ENCODE peak calls at places on chromosomes 13 and 19, in four cellular contexts. O, D, R and Z are unnamed samples.

GRCh38 chr13:35343417-35343816 is 133.1 kb downstream of the MAB21L1 start:
- DNase-seq in D (no peak), O (no peak), R (no peak), Z (no peak)

GRCh38 chr13:101399365-101399764 is 16.9 kb downstream of the NALCN start:
- DNase-seq in O (no peak), R (peak), D (no peak), Z (no peak)

GRCh38 chr13:40096357-40096911 is 441.0 kb downstream of the COG6 start:
- DNase-seq in R (no peak), D (no peak), O (no peak), Z (no peak)

GRCh38 chr19:5990289-5990797 is 12.4 kb upstream of the RANBP3 start:
- DNase-seq in D (no peak), O (peak), R (no peak), Z (peak)

GRCh38 chr13:99572921-99573320 is 71.6 kb downstream of the TM9SF2 start:
- DNase-seq in D (no peak), R (no peak), O (no peak), Z (no peak)

GRCh38 chr19:3443840-3444694 is 36.3 kb downstream of the SMIM24 start:
- DNase-seq in O (peak), R (peak), D (no peak), Z (peak)

GRCh38 chr13:95603887-95604533 is 40.5 kb downstream of the DZIP1 start:
- DNase-seq in D (no peak), O (no peak), R (no peak), Z (no peak)

GRCh38 chr19:6216996-6217751 is 62.6 kb downstream of the MLLT1 start:
- DNase-seq in O (peak), R (peak), D (peak), Z (no peak)

GRCh38 chr13:97328222-97328790 is 105.7 kb upstream of the RAP2A start:
- DNase-seq in O (peak), D (peak), R (peak), Z (peak)

GRCh38 chr19:46211201-46211881 is 18.2 kb upstream of the IGFL1 start:
- DNase-seq in O (peak), R (no peak), D (peak), Z (peak)

GRCh38 chr13:30809787-30810186 is 74.4 kb downstream of the ALOX5AP start:
- DNase-seq in O (no peak), D (no peak), R (no peak), Z (no peak)

GRCh38 chr19:46717716-46718143 is 816 bp upstream of the PRKD2 start:
- DNase-seq in O (no peak), R (no peak), D (no peak), Z (no peak)

GRCh38 chr13:40189885-40190655 is 476.4 kb downstream of the FOXO1 start:
- DNase-seq in O (peak), R (no peak), D (no peak), Z (no peak)

GRCh38 chr13:46389457-46389856 is 2.4 kb upstream of the RUBCNL start:
- DNase-seq in D (no peak), R (no peak), O (no peak), Z (no peak)

GRCh38 chr13:39684531-39685137 is 29.2 kb downstream of the COG6 start:
- DNase-seq in O (peak), D (no peak), R (peak), Z (no peak)

GRCh38 chr19:23377276-23377675 is 18.0 kb downstream of the ZNF91 start:
- DNase-seq in R (no peak), O (no peak), D (no peak), Z (no peak)

GRCh38 chr19:6392219-6393073 is 518 bp downstream of the GTF2F1 start:
- DNase-seq in D (no peak), R (no peak), O (no peak), Z (no peak)

GRCh38 chr13:51559916-51560315 is 24.3 kb upstream of the WDFY2 start:
- DNase-seq in D (no peak), R (no peak), O (no peak), Z (no peak)

GRCh38 chr13:39025433-39025839 is 12.5 kb downstream of the PROSER1 start:
- DNase-seq in R (no peak), D (no peak), O (no peak), Z (no peak)

GRCh38 chr19:3603121-3603841 is 3.4 kb downstream of the TBXA2R start:
- DNase-seq in O (no peak), D (no peak), R (no peak), Z (no peak)

GRCh38 chr13:28468520-28468915 is 26.4 kb downstream of the FLT1 start:
- DNase-seq in O (no peak), D (no peak), R (no peak), Z (no peak)

GRCh38 chr19:6138066-6138465 is 2.6 kb downstream of the ACSBG2 start:
- DNase-seq in O (no peak), R (no peak), D (no peak), Z (no peak)

GRCh38 chr13:51793570-51794273 is 10.2 kb downstream of the DHRS12 start:
- DNase-seq in O (peak), D (no peak), R (peak), Z (no peak)

GRCh38 chr19:42369433-42370067 is 20.5 kb downstream of the CNFN start:
- DNase-seq in O (no peak), R (no peak), D (no peak), Z (no peak)

GRCh38 chr19:27795369-27795768 is 1417.6 kb downstream of the UQCRFS1 start:
- DNase-seq in R (no peak), O (no peak), D (no peak), Z (no peak)

GRCh38 chr13:95139186-95139585 is 162.1 kb downstream of the ABCC4 start:
- DNase-seq in O (no peak), R (no peak), D (no peak), Z (no peak)

GRCh38 chr13:29782798-29783197 is 67.6 kb downstream of the UBL3 start:
- DNase-seq in D (no peak), R (no peak), O (no peak), Z (no peak)

GRCh38 chr13:30679483-30680330 is 55.6 kb upstream of the ALOX5AP start:
- DNase-seq in R (peak), O (peak), D (no peak), Z (peak)

GRCh38 chr13:51799261-51799660 is 4.7 kb downstream of the DHRS12 start:
- DNase-seq in R (no peak), O (no peak), D (no peak), Z (no peak)

GRCh38 chr13:100210966-100211710 is 122.2 kb downstream of the PCCA start:
- DNase-seq in D (no peak), O (no peak), R (peak), Z (no peak)

GRCh38 chr13:23268441-23268840 is 87.7 kb downstream of the SGCG start:
- DNase-seq in R (no peak), O (no peak), D (no peak), Z (no peak)

GRCh38 chr19:33603377-33603776 is 18.4 kb upstream of the CHST8 start:
- DNase-seq in D (no peak), O (no peak), R (no peak), Z (no peak)

GRCh38 chr19:51786651-51787494 is 8.1 kb upstream of the FPR3 start:
- DNase-seq in R (no peak), O (no peak), D (no peak), Z (no peak)

GRCh38 chr13:31797154-31797775 is 57.9 kb downstream of the RXFP2 start:
- DNase-seq in O (peak), R (peak), D (no peak), Z (no peak)

GRCh38 chr13:41428155-41428554 is 29.2 kb upstream of the RGCC start:
- DNase-seq in D (no peak), O (peak), R (no peak), Z (peak)

DNA sequence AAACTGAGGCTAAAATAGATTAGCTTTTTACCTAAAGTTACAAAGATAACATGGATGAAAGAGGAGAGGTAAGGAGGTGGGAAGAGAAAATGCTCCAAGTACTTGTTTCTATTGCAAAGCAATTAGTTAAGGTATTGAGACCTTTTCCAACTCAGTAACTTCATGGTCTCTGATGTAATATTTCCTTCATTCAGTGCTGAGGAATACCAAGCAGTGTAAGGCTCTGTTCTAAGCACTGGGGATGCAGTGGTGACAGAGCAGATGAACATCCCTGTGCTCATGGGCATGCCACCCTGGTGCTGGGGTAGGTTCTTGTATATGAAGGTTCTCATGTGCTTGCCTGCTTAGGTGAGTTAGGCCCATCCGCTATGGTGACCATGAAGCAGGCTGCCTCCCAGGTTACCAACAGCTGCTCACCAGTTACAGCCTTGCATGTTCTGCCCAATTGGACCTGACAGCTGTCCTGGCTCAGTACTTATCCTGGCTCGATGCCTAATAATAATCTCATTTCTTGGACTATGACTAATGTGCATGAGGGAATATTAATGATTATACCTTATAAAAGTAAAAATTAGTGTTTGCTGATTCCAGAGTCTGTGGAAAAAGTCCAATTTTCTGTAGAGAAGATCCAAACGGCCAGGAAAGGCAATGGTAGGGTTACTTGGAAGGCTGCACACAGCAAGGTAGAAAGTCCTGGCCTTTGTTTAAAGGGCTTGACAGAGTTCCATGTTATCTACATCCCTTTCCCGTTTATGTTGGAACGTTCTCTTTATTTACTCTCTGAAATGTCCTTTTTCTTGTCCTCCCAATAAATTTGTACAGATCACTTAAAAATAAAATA is 48.3 kb downstream of the LATS2 start:
- DNase-seq in O (no peak), R (no peak), D (no peak), Z (no peak)
- H3K4ac ChIP-seq in O (no peak), R (peak), D (no peak), Z (no peak)

GRCh38 chr19:31274964-31275319 is 74.3 kb downstream of the TSHZ3 start:
- DNase-seq in D (no peak), R (no peak), O (no peak), Z (no peak)

GRCh38 chr19:31277516-31277915 is 71.7 kb downstream of the TSHZ3 start:
- DNase-seq in D (no peak), R (no peak), O (no peak), Z (no peak)

GRCh38 chr19:31278555-31279435 is 70.4 kb downstream of the TSHZ3 start:
- DNase-seq in R (no peak), O (no peak), D (no peak), Z (no peak)

GRCh38 chr19:31274266-31274963 is 74.8 kb downstream of the TSHZ3 start:
- DNase-seq in R (no peak), D (no peak), O (no peak), Z (no peak)

GRCh38 chr19:31276831-31277230 is 72.4 kb downstream of the TSHZ3 start:
- DNase-seq in R (no peak), O (no peak), D (no peak), Z (no peak)
- H4K5ac ChIP-seq in R (no peak), O (no peak), D (no peak), Z (no peak)

GRCh38 chr19:53520547-53521372 is 17.2 kb upstream of the ZNF331 start:
- DNase-seq in O (peak), D (peak), R (peak), Z (peak)
- H3K4ac ChIP-seq in O (peak), D (no peak), R (peak), Z (no peak)

GRCh38 chr13:87810391-87810801 is 139.2 kb downstream of the SLITRK5 start:
- DNase-seq in D (peak), O (peak), R (no peak), Z (peak)
- H4K5ac ChIP-seq in D (no peak), O (no peak), R (no peak), Z (no peak)

DNA sequence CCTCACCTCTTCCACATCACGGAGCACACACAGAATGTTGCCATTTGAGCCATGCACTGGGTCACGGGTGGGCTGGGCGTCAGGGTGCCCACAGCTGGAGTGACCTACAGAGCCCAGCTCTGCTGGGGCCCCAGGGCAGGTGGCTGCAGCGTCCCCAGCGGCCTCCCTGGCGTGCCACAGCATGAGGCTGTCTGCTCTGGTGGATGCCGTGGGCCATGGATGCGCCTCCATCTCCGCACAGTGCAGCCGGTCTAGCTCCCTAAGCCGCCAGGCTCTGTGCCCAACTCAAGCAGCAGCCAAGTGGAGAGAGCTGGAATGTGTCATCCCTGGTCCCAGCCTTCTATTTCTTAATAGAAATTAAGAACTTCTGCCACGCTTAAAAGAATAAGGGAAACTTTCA is 59.1 kb downstream of the ATP11A start:
- DNase-seq in D (no peak), O (no peak), R (no peak), Z (no peak)
- H3K4ac ChIP-seq in D (no peak), O (no peak), R (no peak), Z (no peak)

DNA sequence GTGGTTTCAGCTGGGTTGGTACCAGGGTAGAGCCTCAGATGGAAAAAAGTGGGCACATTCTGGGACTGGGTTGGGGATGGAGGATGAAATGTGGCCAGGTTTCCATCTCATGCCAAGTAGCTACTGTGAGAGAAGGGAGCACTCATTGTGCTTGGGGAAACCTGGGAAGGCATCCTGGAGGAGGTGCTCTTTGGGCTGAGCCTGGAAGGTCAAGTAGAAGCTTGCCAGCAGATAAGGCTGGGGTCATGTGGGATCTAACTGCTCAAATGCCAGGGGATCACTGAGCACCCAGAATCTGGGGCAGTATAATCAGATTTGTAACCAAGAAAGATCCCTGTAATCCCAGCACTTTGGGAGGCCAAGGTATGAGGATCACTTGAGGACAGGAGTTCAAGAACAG is 9.0 kb upstream of the KCNN1 start:
- DNase-seq in O (no peak), D (no peak), R (no peak), Z (no peak)
- H4K5ac ChIP-seq in O (no peak), D (no peak), R (no peak), Z (no peak)

GRCh38 chr19:49415102-49415809 is 8.0 kb downstream of the PTH2 start:
- DNase-seq in R (no peak), D (no peak), O (no peak), Z (no peak)
- H3K4ac ChIP-seq in R (no peak), D (peak), O (no peak), Z (no peak)

DNA sequence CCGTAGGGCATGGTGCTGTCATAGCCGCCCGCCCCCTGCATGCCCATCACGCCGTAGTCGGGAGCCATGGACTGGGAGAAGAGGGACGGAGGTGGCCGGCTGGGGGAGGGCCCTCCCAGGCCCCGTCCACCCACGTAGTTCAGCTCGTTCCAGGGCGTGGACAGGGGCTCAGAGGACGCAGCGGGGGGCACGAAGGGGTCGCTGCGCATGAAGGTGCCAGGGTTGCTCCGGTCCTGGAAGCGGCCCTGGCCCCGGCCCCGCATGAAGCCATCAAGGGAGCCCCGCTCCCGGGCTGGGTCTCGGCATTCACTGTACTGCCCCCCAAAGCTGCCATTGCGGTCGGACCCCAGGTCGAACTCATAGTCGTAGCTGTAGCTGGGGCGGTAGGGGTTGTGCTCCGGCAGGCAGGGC is 6.7 kb downstream of the AKAP8 start:
- DNase-seq in D (no peak), R (no peak), O (no peak), Z (no peak)
- H4K5ac ChIP-seq in D (no peak), R (no peak), O (no peak), Z (no peak)

GRCh38 chr19:38658462-38659306 is 11.2 kb downstream of the ACTN4 start:
- DNase-seq in D (no peak), O (peak), R (peak), Z (no peak)
- H3K4ac ChIP-seq in D (no peak), O (peak), R (peak), Z (no peak)

GRCh38 chr13:48006396-48006795 is 5.3 kb upstream of the SUCLA2 start:
- DNase-seq in D (no peak), R (no peak), O (no peak), Z (no peak)

GRCh38 chr13:47999973-48000372 is 1.1 kb downstream of the SUCLA2 start:
- DNase-seq in O (no peak), R (no peak), D (no peak), Z (no peak)

GRCh38 chr13:48000559-48001126 is 430 bp downstream of the SUCLA2 start:
- DNase-seq in D (no peak), O (no peak), R (peak), Z (peak)

GRCh38 chr13:48001127-48001881 is at the start of gene SUCLA2:
- DNase-seq in D (peak), O (peak), R (peak), Z (peak)

DNA sequence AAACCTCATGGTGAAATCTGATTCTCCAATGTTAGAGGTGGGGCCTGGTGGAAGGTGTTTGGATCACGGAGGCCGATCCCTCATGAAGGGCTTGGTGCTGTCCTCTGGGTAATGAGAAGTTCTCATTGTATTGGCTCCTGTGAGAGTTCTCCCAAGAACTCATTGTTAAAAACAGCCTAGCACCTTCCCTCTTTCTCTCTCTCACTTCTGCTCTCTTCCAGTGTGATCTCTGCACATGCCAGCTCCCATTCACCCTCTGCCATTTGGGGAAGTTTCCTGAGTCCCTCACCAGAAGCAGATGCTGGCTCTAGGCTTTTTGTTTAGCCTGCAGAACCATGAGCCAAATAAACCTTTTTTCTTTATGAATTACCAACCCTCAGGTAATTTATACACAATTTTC is 3.1 kb upstream of the SUCLA2 start:
- DNase-seq in D (no peak), R (no peak), O (peak), Z (peak)
- H4K5ac ChIP-seq in D (no peak), R (no peak), O (peak), Z (no peak)